ENCODE peak calls at places on chromosome 3, in seven cellular contexts. One of them, this sample, is unnamed.
A peak's percentile ranks its signal among the peaks of the same experiment; 100 is the strongest.

GRCh38 chr3:49029563-49029884 is 326 bp upstream of the IMPDH2 start:
- DNase-seq in endothelial cell: no peak
- DNase-seq in CD8-positive, alpha-beta T cell: no peak
- DNase-seq in choroid plexus epithelial cell: no peak
- DNase-seq in progenitor cell of endocrine pancreas: no peak
- DNase-seq in astrocyte of the spinal cord: no peak
- DNase-seq in mucosa of descending colon: no peak
- DNase-seq in this sample: no peak

GRCh38 chr3:150783334-150783733 is 20.4 kb upstream of the SIAH2 start:
- DNase-seq in astrocyte of the spinal cord: no peak
- DNase-seq in CD8-positive, alpha-beta T cell: no peak
- DNase-seq in progenitor cell of endocrine pancreas: no peak
- DNase-seq in choroid plexus epithelial cell: peak; percentile 61
- DNase-seq in mucosa of descending colon: no peak
- DNase-seq in endothelial cell: no peak
- DNase-seq in this sample: peak; percentile 22

GRCh38 chr3:125121246-125122010 is 65.6 kb upstream of the HEG1 start:
- DNase-seq in astrocyte of the spinal cord: peak; percentile 17
- DNase-seq in mucosa of descending colon: no peak
- DNase-seq in choroid plexus epithelial cell: no peak
- DNase-seq in CD8-positive, alpha-beta T cell: no peak
- DNase-seq in endothelial cell: no peak
- DNase-seq in progenitor cell of endocrine pancreas: no peak
- DNase-seq in this sample: no peak

GRCh38 chr3:149575213-149575961 is 82.4 kb downstream of the WWTR1 start:
- DNase-seq in CD8-positive, alpha-beta T cell: no peak
- DNase-seq in progenitor cell of endocrine pancreas: no peak
- DNase-seq in choroid plexus epithelial cell: peak; percentile 88
- DNase-seq in astrocyte of the spinal cord: peak; percentile 94
- DNase-seq in mucosa of descending colon: peak; percentile 52
- DNase-seq in endothelial cell: no peak
- DNase-seq in this sample: peak; percentile 97

GRCh38 chr3:11288786-11289637 is 16.8 kb downstream of the ATG7 start:
- DNase-seq in mucosa of descending colon: no peak
- DNase-seq in progenitor cell of endocrine pancreas: no peak
- DNase-seq in CD8-positive, alpha-beta T cell: no peak
- DNase-seq in endothelial cell: no peak
- DNase-seq in astrocyte of the spinal cord: peak; percentile 92
- DNase-seq in choroid plexus epithelial cell: peak; percentile 96
- DNase-seq in this sample: peak; percentile 95

GRCh38 chr3:155983834-155984474 is 113.5 kb downstream of the GMPS start:
- DNase-seq in choroid plexus epithelial cell: peak; percentile 31
- DNase-seq in progenitor cell of endocrine pancreas: no peak
- DNase-seq in mucosa of descending colon: no peak
- DNase-seq in astrocyte of the spinal cord: no peak
- DNase-seq in CD8-positive, alpha-beta T cell: no peak
- DNase-seq in endothelial cell: no peak
- DNase-seq in this sample: no peak

GRCh38 chr3:14472471-14473351 is 67.4 kb downstream of the GRIP2 start:
- DNase-seq in progenitor cell of endocrine pancreas: no peak
- DNase-seq in CD8-positive, alpha-beta T cell: no peak
- DNase-seq in astrocyte of the spinal cord: peak; percentile 90
- DNase-seq in endothelial cell: no peak
- DNase-seq in choroid plexus epithelial cell: peak; percentile 92
- DNase-seq in mucosa of descending colon: no peak
- DNase-seq in this sample: peak; percentile 88

GRCh38 chr3:48747703-48748102 is 30.7 kb upstream of the IP6K2 start:
- DNase-seq in progenitor cell of endocrine pancreas: no peak
- DNase-seq in mucosa of descending colon: no peak
- DNase-seq in CD8-positive, alpha-beta T cell: no peak
- DNase-seq in endothelial cell: no peak
- DNase-seq in astrocyte of the spinal cord: no peak
- DNase-seq in choroid plexus epithelial cell: no peak
- DNase-seq in this sample: no peak

GRCh38 chr3:126439346-126439967 is 36.2 kb downstream of the ZXDC start:
- DNase-seq in astrocyte of the spinal cord: no peak
- DNase-seq in choroid plexus epithelial cell: no peak
- DNase-seq in CD8-positive, alpha-beta T cell: no peak
- DNase-seq in progenitor cell of endocrine pancreas: no peak
- DNase-seq in endothelial cell: no peak
- DNase-seq in mucosa of descending colon: no peak
- DNase-seq in this sample: no peak

GRCh38 chr3:30308131-30308530 is 298.3 kb upstream of the TGFBR2 start:
- DNase-seq in endothelial cell: no peak
- DNase-seq in choroid plexus epithelial cell: peak; percentile 60
- DNase-seq in progenitor cell of endocrine pancreas: no peak
- DNase-seq in CD8-positive, alpha-beta T cell: no peak
- DNase-seq in astrocyte of the spinal cord: no peak
- DNase-seq in mucosa of descending colon: no peak
- DNase-seq in this sample: peak; percentile 68

GRCh38 chr3:46656778-46657556 is 36.5 kb downstream of the ALS2CL start:
- DNase-seq in astrocyte of the spinal cord: no peak
- DNase-seq in CD8-positive, alpha-beta T cell: no peak
- DNase-seq in mucosa of descending colon: no peak
- DNase-seq in choroid plexus epithelial cell: no peak
- DNase-seq in endothelial cell: no peak
- DNase-seq in progenitor cell of endocrine pancreas: no peak
- DNase-seq in this sample: no peak

GRCh38 chr3:143697975-143698374 is 150.3 kb downstream of the SLC9A9 start:
- DNase-seq in choroid plexus epithelial cell: no peak
- DNase-seq in CD8-positive, alpha-beta T cell: no peak
- DNase-seq in mucosa of descending colon: no peak
- DNase-seq in astrocyte of the spinal cord: no peak
- DNase-seq in progenitor cell of endocrine pancreas: no peak
- DNase-seq in endothelial cell: no peak
- DNase-seq in this sample: peak; percentile 15
- TF ChIP-seq CTCF in choroid plexus epithelial cell: peak; percentile 5
- TF ChIP-seq CTCF in CD8-positive, alpha-beta T cell: no peak
- TF ChIP-seq CTCF in mucosa of descending colon: no peak
- TF ChIP-seq CTCF in astrocyte of the spinal cord: no peak
- TF ChIP-seq CTCF in progenitor cell of endocrine pancreas: no peak
- TF ChIP-seq CTCF in endothelial cell: no peak
- TF ChIP-seq CTCF in this sample: no peak

DNA sequence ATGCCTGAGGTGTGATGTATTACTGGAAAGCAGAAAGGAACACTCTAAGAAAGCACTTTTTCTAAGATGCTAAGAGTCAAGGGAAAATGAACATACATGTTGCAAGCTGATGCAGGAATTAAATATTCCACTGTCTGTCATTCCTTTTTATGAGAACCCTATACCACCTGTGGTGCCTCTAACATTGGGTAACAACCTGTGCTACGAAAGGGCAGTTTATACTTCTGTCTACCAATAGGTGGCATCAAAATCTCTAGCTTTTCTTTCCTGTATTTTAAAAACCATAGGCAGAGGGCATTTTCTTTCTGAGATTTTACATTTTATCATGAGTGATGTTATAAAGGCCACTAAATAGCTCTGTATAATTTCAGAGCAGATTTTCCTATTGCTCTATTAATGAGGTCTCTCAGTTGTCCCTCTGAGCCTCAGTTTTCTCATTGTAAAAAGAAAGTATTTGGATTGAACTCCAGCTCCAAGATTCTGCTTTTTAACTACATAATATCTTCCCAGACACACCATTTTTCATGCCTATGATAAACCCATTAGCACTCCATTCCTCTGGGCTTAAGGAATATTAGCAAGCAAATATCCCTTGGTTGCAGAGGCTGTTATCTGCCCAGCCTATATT is 3.5 kb upstream of the CPNE4 start:
- DNase-seq in progenitor cell of endocrine pancreas: no peak
- DNase-seq in CD8-positive, alpha-beta T cell: no peak
- DNase-seq in endothelial cell: no peak
- DNase-seq in mucosa of descending colon: no peak
- DNase-seq in astrocyte of the spinal cord: peak; percentile 44
- DNase-seq in choroid plexus epithelial cell: peak; percentile 71
- DNase-seq in this sample: peak; percentile 59
- TF ChIP-seq CTCF in progenitor cell of endocrine pancreas: peak; percentile 69
- TF ChIP-seq CTCF in CD8-positive, alpha-beta T cell: no peak
- TF ChIP-seq CTCF in endothelial cell: peak; percentile 60
- TF ChIP-seq CTCF in mucosa of descending colon: no peak
- TF ChIP-seq CTCF in astrocyte of the spinal cord: peak; percentile 75
- TF ChIP-seq CTCF in choroid plexus epithelial cell: peak; percentile 76
- TF ChIP-seq CTCF in this sample: peak; percentile 76

GRCh38 chr3:116338713-116339112 is 106.6 kb downstream of the LSAMP start:
- DNase-seq in progenitor cell of endocrine pancreas: no peak
- DNase-seq in mucosa of descending colon: no peak
- DNase-seq in choroid plexus epithelial cell: no peak
- DNase-seq in CD8-positive, alpha-beta T cell: no peak
- DNase-seq in endothelial cell: no peak
- DNase-seq in astrocyte of the spinal cord: no peak
- DNase-seq in this sample: no peak

GRCh38 chr3:116341381-116341780 is 103.9 kb downstream of the LSAMP start:
- DNase-seq in astrocyte of the spinal cord: no peak
- DNase-seq in progenitor cell of endocrine pancreas: no peak
- DNase-seq in endothelial cell: no peak
- DNase-seq in mucosa of descending colon: no peak
- DNase-seq in CD8-positive, alpha-beta T cell: no peak
- DNase-seq in choroid plexus epithelial cell: no peak
- DNase-seq in this sample: no peak

GRCh38 chr3:116340680-116341216 is 104.5 kb downstream of the LSAMP start:
- DNase-seq in mucosa of descending colon: no peak
- DNase-seq in progenitor cell of endocrine pancreas: no peak
- DNase-seq in endothelial cell: no peak
- DNase-seq in astrocyte of the spinal cord: no peak
- DNase-seq in choroid plexus epithelial cell: no peak
- DNase-seq in CD8-positive, alpha-beta T cell: no peak
- DNase-seq in this sample: no peak

GRCh38 chr3:116339441-116340028 is 105.8 kb downstream of the LSAMP start:
- DNase-seq in endothelial cell: no peak
- DNase-seq in astrocyte of the spinal cord: peak; percentile 84
- DNase-seq in CD8-positive, alpha-beta T cell: no peak
- DNase-seq in choroid plexus epithelial cell: peak; percentile 16
- DNase-seq in progenitor cell of endocrine pancreas: no peak
- DNase-seq in mucosa of descending colon: no peak
- DNase-seq in this sample: peak; percentile 1

DNA sequence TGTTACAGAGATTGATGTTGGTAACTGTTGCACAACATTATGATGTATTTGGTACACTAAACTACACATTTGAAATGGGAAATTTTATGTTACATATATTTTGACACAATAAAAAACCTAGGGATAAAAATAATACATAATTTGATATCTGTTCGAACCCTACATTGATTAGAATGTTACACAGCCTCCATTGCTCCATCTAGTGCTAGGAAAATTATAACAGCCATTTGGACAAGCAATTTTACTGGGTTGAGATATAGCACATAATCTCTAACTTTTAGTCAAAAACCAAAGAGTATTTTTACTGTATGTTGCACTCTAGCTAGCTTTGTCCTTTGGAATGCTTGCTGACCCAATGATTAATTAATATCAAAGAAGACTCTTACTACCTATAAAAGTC is 108.1 kb downstream of the LSAMP start:
- DNase-seq in progenitor cell of endocrine pancreas: no peak
- DNase-seq in choroid plexus epithelial cell: no peak
- DNase-seq in endothelial cell: no peak
- DNase-seq in astrocyte of the spinal cord: no peak
- DNase-seq in CD8-positive, alpha-beta T cell: no peak
- DNase-seq in mucosa of descending colon: no peak
- DNase-seq in this sample: no peak
- TF ChIP-seq CTCF in progenitor cell of endocrine pancreas: peak; percentile 11
- TF ChIP-seq CTCF in choroid plexus epithelial cell: no peak
- TF ChIP-seq CTCF in endothelial cell: no peak
- TF ChIP-seq CTCF in astrocyte of the spinal cord: peak; percentile 17
- TF ChIP-seq CTCF in CD8-positive, alpha-beta T cell: no peak
- TF ChIP-seq CTCF in mucosa of descending colon: no peak
- TF ChIP-seq CTCF in this sample: no peak

GRCh38 chr3:182682263-182683229 is 110.8 kb upstream of the ATP11B start:
- DNase-seq in CD8-positive, alpha-beta T cell: peak; percentile 7
- DNase-seq in mucosa of descending colon: peak; percentile 80
- DNase-seq in progenitor cell of endocrine pancreas: peak; percentile 62
- DNase-seq in choroid plexus epithelial cell: peak; percentile 53
- DNase-seq in astrocyte of the spinal cord: peak; percentile 52
- DNase-seq in endothelial cell: peak; percentile 80
- DNase-seq in this sample: peak; percentile 36
- TF ChIP-seq CTCF in CD8-positive, alpha-beta T cell: no peak
- TF ChIP-seq CTCF in mucosa of descending colon: no peak
- TF ChIP-seq CTCF in progenitor cell of endocrine pancreas: peak; percentile 60
- TF ChIP-seq CTCF in choroid plexus epithelial cell: peak; percentile 13
- TF ChIP-seq CTCF in astrocyte of the spinal cord: peak; percentile 31
- TF ChIP-seq CTCF in endothelial cell: peak; percentile 32
- TF ChIP-seq CTCF in this sample: peak; percentile 2

GRCh38 chr3:128620268-128620691 is 30.3 kb downstream of the RPN1 start:
- DNase-seq in progenitor cell of endocrine pancreas: no peak
- DNase-seq in astrocyte of the spinal cord: no peak
- DNase-seq in choroid plexus epithelial cell: no peak
- DNase-seq in mucosa of descending colon: no peak
- DNase-seq in endothelial cell: no peak
- DNase-seq in CD8-positive, alpha-beta T cell: no peak
- DNase-seq in this sample: no peak

GRCh38 chr3:128619146-128619890 is 31.3 kb downstream of the RPN1 start:
- DNase-seq in CD8-positive, alpha-beta T cell: no peak
- DNase-seq in endothelial cell: no peak
- DNase-seq in choroid plexus epithelial cell: peak; percentile 90
- DNase-seq in mucosa of descending colon: no peak
- DNase-seq in progenitor cell of endocrine pancreas: no peak
- DNase-seq in astrocyte of the spinal cord: peak; percentile 61
- DNase-seq in this sample: peak; percentile 98

GRCh38 chr3:128621234-128621633 is 29.4 kb downstream of the RPN1 start:
- DNase-seq in astrocyte of the spinal cord: no peak
- DNase-seq in mucosa of descending colon: no peak
- DNase-seq in endothelial cell: no peak
- DNase-seq in CD8-positive, alpha-beta T cell: no peak
- DNase-seq in progenitor cell of endocrine pancreas: no peak
- DNase-seq in choroid plexus epithelial cell: no peak
- DNase-seq in this sample: no peak

GRCh38 chr3:128623762-128624176 is 26.8 kb downstream of the RPN1 start:
- DNase-seq in progenitor cell of endocrine pancreas: no peak
- DNase-seq in choroid plexus epithelial cell: peak; percentile 99
- DNase-seq in astrocyte of the spinal cord: peak; percentile 7
- DNase-seq in CD8-positive, alpha-beta T cell: no peak
- DNase-seq in endothelial cell: no peak
- DNase-seq in mucosa of descending colon: no peak
- DNase-seq in this sample: peak; percentile 88

GRCh38 chr3:128621931-128622330 is 28.7 kb downstream of the RPN1 start:
- DNase-seq in progenitor cell of endocrine pancreas: no peak
- DNase-seq in CD8-positive, alpha-beta T cell: no peak
- DNase-seq in choroid plexus epithelial cell: no peak
- DNase-seq in endothelial cell: no peak
- DNase-seq in mucosa of descending colon: no peak
- DNase-seq in astrocyte of the spinal cord: no peak
- DNase-seq in this sample: no peak
- TF ChIP-seq CTCF in progenitor cell of endocrine pancreas: no peak
- TF ChIP-seq CTCF in CD8-positive, alpha-beta T cell: no peak
- TF ChIP-seq CTCF in choroid plexus epithelial cell: no peak
- TF ChIP-seq CTCF in endothelial cell: no peak
- TF ChIP-seq CTCF in mucosa of descending colon: no peak
- TF ChIP-seq CTCF in astrocyte of the spinal cord: no peak
- TF ChIP-seq CTCF in this sample: no peak

GRCh38 chr3:58751235-58751634 is 84.7 kb upstream of the FAM3D start:
- DNase-seq in progenitor cell of endocrine pancreas: no peak
- DNase-seq in astrocyte of the spinal cord: no peak
- DNase-seq in choroid plexus epithelial cell: no peak
- DNase-seq in mucosa of descending colon: no peak
- DNase-seq in endothelial cell: no peak
- DNase-seq in CD8-positive, alpha-beta T cell: no peak
- DNase-seq in this sample: no peak
- TF ChIP-seq CTCF in progenitor cell of endocrine pancreas: no peak
- TF ChIP-seq CTCF in astrocyte of the spinal cord: no peak
- TF ChIP-seq CTCF in choroid plexus epithelial cell: no peak
- TF ChIP-seq CTCF in mucosa of descending colon: no peak
- TF ChIP-seq CTCF in endothelial cell: no peak
- TF ChIP-seq CTCF in CD8-positive, alpha-beta T cell: no peak
- TF ChIP-seq CTCF in this sample: no peak

This sample was measured in cardiac fibroblast.